ENCODE peak calls at places on chromosomes 11 and 22, in nine cellular contexts. A, T, D, N, J, Z, B, G and S are unnamed samples.

GRCh38 chr11:131408011-131408640 is 37.7 kb downstream of the NTM start:
- DNase-seq in A (no peak), T (no peak), D (peak; percentile 25), N (no peak), J (peak; percentile 28), Z (peak; percentile 27), B (peak; percentile 25), G (no peak), S (no peak)

GRCh38 chr11:1292018-1292643 is 17.3 kb downstream of the TOLLIP start:
- DNase-seq in A (no peak), T (no peak), D (no peak), N (no peak), J (no peak), Z (no peak), B (no peak), G (no peak), S (no peak)

GRCh38 chr11:118216621-118217526 is 7.9 kb downstream of the JAML start:
- DNase-seq in A (peak; percentile 22), T (no peak), D (no peak), N (no peak), J (no peak), Z (no peak), B (no peak), G (no peak), S (no peak)

GRCh38 chr22:40156001-40156516 is 21.7 kb upstream of the TNRC6B start:
- DNase-seq in A (no peak), T (peak; percentile 59), D (peak; percentile 68), N (peak; percentile 63), J (peak; percentile 85), Z (peak; percentile 72), B (no peak), G (no peak), S (no peak)

GRCh38 chr11:68842427-68843051 is 823 bp upstream of the CPT1A start:
- DNase-seq in A (no peak), T (no peak), D (no peak), N (no peak), J (no peak), Z (no peak), B (no peak), G (no peak), S (no peak)

GRCh38 chr11:2222479-2222878 is 47.9 kb downstream of the ASCL2 start:
- DNase-seq in A (no peak), T (no peak), D (no peak), N (no peak), J (no peak), Z (no peak), B (no peak), G (no peak), S (no peak)

GRCh38 chr11:128871165-128871564 is 4.1 kb upstream of the KCNJ1 start:
- DNase-seq in A (no peak), T (no peak), D (no peak), N (no peak), J (no peak), Z (no peak), B (no peak), G (no peak), S (no peak)

GRCh38 chr22:33124471-33124870 is 66.3 kb upstream of the SYN3 start:
- DNase-seq in A (no peak), T (no peak), D (no peak), N (no peak), J (no peak), Z (no peak), B (no peak), G (no peak), S (no peak)

GRCh38 chr22:36331912-36332622 is 55.7 kb downstream of the MYH9 start:
- DNase-seq in A (peak; percentile 65), T (no peak), D (peak; percentile 60), N (peak; percentile 68), J (peak; percentile 49), Z (no peak), B (peak; percentile 83), G (peak; percentile 85), S (no peak)

DNA sequence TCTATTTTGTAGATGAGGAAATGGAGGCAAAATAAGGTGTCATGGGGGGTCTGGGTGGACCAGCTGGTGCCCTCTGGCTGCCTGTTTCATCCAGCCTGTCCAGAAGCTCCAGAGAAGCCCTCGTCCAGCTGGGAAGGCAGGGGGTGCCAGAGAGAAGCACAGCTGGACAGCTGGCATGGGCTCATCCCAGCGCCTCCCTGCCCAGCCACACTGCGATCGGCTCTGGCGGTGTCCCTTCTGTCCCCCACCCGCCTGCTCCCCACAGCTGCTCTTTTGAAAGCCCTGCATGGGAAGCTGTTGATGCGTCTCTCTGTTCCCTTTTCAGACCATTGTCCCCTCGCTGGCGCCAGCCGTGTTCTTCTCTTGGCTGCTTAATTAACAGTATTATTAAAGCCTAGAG is 86.5 kb downstream of the MN1 start:
- DNase-seq in A (no peak), T (no peak), D (no peak), N (no peak), J (no peak), Z (no peak), B (no peak), G (no peak), S (no peak)
- TF ChIP-seq CTCF in A (no peak), T (no peak), D (no peak), N (no peak), J (peak; percentile 18), Z (no peak), B (peak; percentile 37), G (peak; percentile 49), S (peak; percentile 2)

GRCh38 chr11:73085189-73085875 is 56.8 kb downstream of the FCHSD2 start:
- DNase-seq in A (no peak), T (no peak), D (peak; percentile 30), N (no peak), J (peak; percentile 63), Z (no peak), B (no peak), G (no peak), S (no peak)
- H3K27ac ChIP-seq in A (no peak overlapping the region), T (no peak overlapping the region), D (no peak overlapping the region), N (no peak overlapping the region), J (no peak overlapping the region), Z (no peak overlapping the region), B (peak overlapping the region; percentile 2), G (no peak overlapping the region), S (no peak overlapping the region)

GRCh38 chr22:18121436-18122253 is 11.0 kb downstream of the TUBA8 start:
- DNase-seq in A (no peak), T (no peak), D (no peak), N (no peak), J (no peak), Z (no peak), B (no peak), G (no peak), S (no peak)
- TF ChIP-seq CTCF in A (no peak), T (no peak), D (no peak), N (no peak), J (no peak), Z (peak; percentile 3), B (no peak), G (no peak), S (peak; percentile 24)

GRCh38 chr11:12693485-12694181 is 19.4 kb downstream of the TEAD1 start:
- DNase-seq in A (no peak), T (no peak), D (peak; percentile 100), N (peak; percentile 73), J (peak; percentile 99), Z (no peak), B (peak; percentile 33), G (peak; percentile 50), S (peak; percentile 94)
- H3K27ac ChIP-seq in A (no peak overlapping the region), T (peak overlapping the region; percentile 92), D (peak overlapping the region; percentile 96), N (peak overlapping the region; percentile 99), J (peak overlapping the region; percentile 76), Z (peak overlapping the region; percentile 89), B (peak overlapping the region; percentile 92), G (peak overlapping the region; percentile 84), S (peak overlapping the region; percentile 97)

GRCh38 chr11:75376175-75376574 is 23.1 kb upstream of the RPS3 start:
- DNase-seq in A (no peak), T (no peak), D (no peak), N (no peak), J (no peak), Z (no peak), B (no peak), G (no peak), S (no peak)
- TF ChIP-seq CTCF in A (no peak), T (no peak), D (peak; percentile 15), N (no peak), J (peak; percentile 2), Z (peak; percentile 11), B (no peak), G (no peak), S (peak; percentile 27)

DNA sequence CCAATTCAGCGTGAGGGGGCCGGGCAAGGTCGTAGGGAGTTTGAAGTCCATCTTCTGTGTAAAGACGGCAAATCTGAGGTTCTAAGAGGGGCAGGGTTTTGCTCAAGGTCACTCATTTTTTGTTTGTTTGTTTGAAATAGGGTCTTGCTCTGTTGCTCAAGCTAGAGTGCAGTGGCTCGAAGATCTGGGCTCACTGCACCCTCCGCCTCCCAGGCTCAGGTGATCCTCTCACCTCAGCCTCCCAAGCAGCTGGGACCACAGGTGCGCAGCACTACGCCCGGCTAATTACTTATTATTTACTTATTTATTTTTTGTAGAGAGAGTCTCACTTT is 355 bp upstream of the AP1B1 start:
- DNase-seq in A (no peak), T (no peak), D (no peak), N (no peak), J (no peak), Z (no peak), B (no peak), G (no peak), S (no peak)
- H3K27ac ChIP-seq in A (peak overlapping the region; percentile 34), T (peak overlapping the region; percentile 66), D (no peak overlapping the region), N (no peak overlapping the region), J (peak overlapping the region; percentile 61), Z (no peak overlapping the region), B (peak overlapping the region; percentile 93), G (peak overlapping the region; percentile 89), S (no peak overlapping the region)